ENCODE peak calls at places on chromosomes 2 and 18, in six cellular contexts. One of them, this sample, is unnamed.

GRCh38 chr2:1862881-1863280 is 118.6 kb upstream of the PXDN start:
- DNase-seq in A549: no peak
- DNase-seq in body of pancreas: no peak
- DNase-seq in uterus: no peak
- DNase-seq in adrenal gland: no peak
- DNase-seq in breast epithelium: no peak
- DNase-seq in this sample: no peak

GRCh38 chr18:65523461-65523860 is 227.4 kb upstream of the CDH7 start:
- DNase-seq in A549: no peak
- DNase-seq in body of pancreas: no peak
- DNase-seq in uterus: no peak
- DNase-seq in adrenal gland: no peak
- DNase-seq in breast epithelium: no peak
- DNase-seq in this sample: no peak

GRCh38 chr2:135630488-135630887 is 99.2 kb downstream of the R3HDM1 start:
- DNase-seq in A549: no peak
- DNase-seq in body of pancreas: no peak
- DNase-seq in uterus: no peak
- DNase-seq in adrenal gland: no peak
- DNase-seq in breast epithelium: no peak
- DNase-seq in this sample: no peak

GRCh38 chr2:238567996-238568395 is 141.3 kb downstream of the ASB1 start:
- DNase-seq in A549: no peak
- DNase-seq in body of pancreas: no peak
- DNase-seq in uterus: no peak
- DNase-seq in adrenal gland: no peak
- DNase-seq in breast epithelium: no peak
- DNase-seq in this sample: no peak

GRCh38 chr2:203623104-203623503 is 83.3 kb upstream of the CD28 start:
- DNase-seq in A549: peak
- DNase-seq in body of pancreas: no peak
- DNase-seq in uterus: no peak
- DNase-seq in adrenal gland: no peak
- DNase-seq in breast epithelium: no peak
- DNase-seq in this sample: no peak

GRCh38 chr2:220871909-220872308 is 700.2 kb downstream of the EPHA4 start:
- DNase-seq in A549: no peak
- DNase-seq in body of pancreas: no peak
- DNase-seq in uterus: no peak
- DNase-seq in adrenal gland: no peak
- DNase-seq in breast epithelium: no peak
- DNase-seq in this sample: no peak

GRCh38 chr2:98692090-98692991 is 38.6 kb downstream of the MGAT4A start:
- DNase-seq in A549: no peak
- DNase-seq in body of pancreas: no peak
- DNase-seq in uterus: no peak
- DNase-seq in adrenal gland: no peak
- DNase-seq in breast epithelium: no peak
- DNase-seq in this sample: no peak

GRCh38 chr2:235116885-235117492 is 165.2 kb downstream of the SH3BP4 start:
- DNase-seq in A549: peak
- DNase-seq in body of pancreas: no peak
- DNase-seq in uterus: no peak
- DNase-seq in adrenal gland: no peak
- DNase-seq in breast epithelium: no peak
- DNase-seq in this sample: no peak

GRCh38 chr2:144359684-144360083 is 160.2 kb downstream of the ZEB2 start:
- DNase-seq in A549: no peak
- DNase-seq in body of pancreas: no peak
- DNase-seq in uterus: no peak
- DNase-seq in adrenal gland: no peak
- DNase-seq in breast epithelium: no peak
- DNase-seq in this sample: no peak

GRCh38 chr2:144268036-144268678 is 251.8 kb downstream of the ZEB2 start:
- DNase-seq in A549: no peak
- DNase-seq in body of pancreas: no peak
- DNase-seq in uterus: no peak
- DNase-seq in adrenal gland: no peak
- DNase-seq in breast epithelium: no peak
- DNase-seq in this sample: no peak

GRCh38 chr18:9835796-9836195 is 50.0 kb upstream of the TXNDC2 start:
- DNase-seq in A549: no peak
- DNase-seq in body of pancreas: no peak
- DNase-seq in uterus: no peak
- DNase-seq in adrenal gland: no peak
- DNase-seq in breast epithelium: no peak
- DNase-seq in this sample: no peak

GRCh38 chr2:158179660-158180059 is 78.0 kb downstream of the UPP2 start:
- DNase-seq in A549: peak
- DNase-seq in body of pancreas: no peak
- DNase-seq in uterus: no peak
- DNase-seq in adrenal gland: no peak
- DNase-seq in breast epithelium: no peak
- DNase-seq in this sample: no peak

GRCh38 chr2:221283896-221284295 is 288.2 kb downstream of the EPHA4 start:
- DNase-seq in A549: no peak
- DNase-seq in body of pancreas: no peak
- DNase-seq in uterus: no peak
- DNase-seq in adrenal gland: no peak
- DNase-seq in breast epithelium: no peak
- DNase-seq in this sample: no peak

GRCh38 chr2:27661371-27661770 is 2.0 kb downstream of the SUPT7L start:
- DNase-seq in A549: no peak
- DNase-seq in body of pancreas: no peak
- DNase-seq in uterus: no peak
- DNase-seq in adrenal gland: no peak
- DNase-seq in breast epithelium: no peak
- DNase-seq in this sample: no peak

GRCh38 chr2:104425850-104426581 is 427.9 kb upstream of the POU3F3 start:
- DNase-seq in A549: peak
- DNase-seq in body of pancreas: no peak
- DNase-seq in uterus: no peak
- DNase-seq in adrenal gland: no peak
- DNase-seq in breast epithelium: no peak
- DNase-seq in this sample: no peak

GRCh38 chr2:43943323-43943722 is 52.5 kb downstream of the LRPPRC start:
- DNase-seq in A549: no peak
- DNase-seq in body of pancreas: no peak
- DNase-seq in uterus: no peak
- DNase-seq in adrenal gland: no peak
- DNase-seq in breast epithelium: no peak
- DNase-seq in this sample: no peak

GRCh38 chr18:74950479-74950878 is 258.5 kb downstream of the PTGR3 start:
- DNase-seq in A549: no peak
- DNase-seq in body of pancreas: no peak
- DNase-seq in uterus: no peak
- DNase-seq in adrenal gland: no peak
- DNase-seq in breast epithelium: no peak
- DNase-seq in this sample: no peak

GRCh38 chr2:219766658-219767057 is 139.2 kb downstream of the SLC4A3 start:
- DNase-seq in A549: no peak
- DNase-seq in body of pancreas: no peak
- DNase-seq in uterus: no peak
- DNase-seq in adrenal gland: no peak
- DNase-seq in breast epithelium: no peak
- DNase-seq in this sample: no peak

GRCh38 chr2:105649534-105649933 is 95.2 kb upstream of the NCK2 start:
- DNase-seq in A549: no peak
- DNase-seq in body of pancreas: no peak
- DNase-seq in uterus: no peak
- DNase-seq in adrenal gland: no peak
- DNase-seq in breast epithelium: no peak
- DNase-seq in this sample: no peak

GRCh38 chr2:232568161-232568560 is 17.7 kb downstream of the EIF4E2 start:
- DNase-seq in A549: peak
- DNase-seq in body of pancreas: no peak
- DNase-seq in uterus: no peak
- DNase-seq in adrenal gland: no peak
- DNase-seq in breast epithelium: no peak
- DNase-seq in this sample: no peak

DNA sequence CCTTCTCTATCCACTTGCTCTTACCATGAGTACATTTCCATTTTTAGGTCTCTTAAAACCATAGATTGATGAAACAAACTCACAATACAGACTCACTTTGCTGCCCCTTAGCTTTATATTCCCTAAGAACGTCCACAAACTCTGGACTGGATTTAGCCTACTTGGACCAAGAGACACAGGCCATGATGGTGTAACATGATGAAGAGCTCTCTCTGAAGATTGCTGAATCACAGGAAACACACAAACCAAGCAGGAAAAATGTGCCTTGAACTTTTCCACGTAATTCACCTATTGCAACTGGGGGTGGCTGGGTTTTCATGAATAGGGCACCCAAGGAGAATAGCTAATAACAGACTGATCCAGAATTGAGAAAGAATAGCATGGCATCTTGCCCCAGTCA is 201.7 kb upstream of the RBBP8 start:
- DNase-seq in A549: no peak
- DNase-seq in body of pancreas: no peak
- DNase-seq in uterus: no peak
- DNase-seq in adrenal gland: no peak
- DNase-seq in breast epithelium: no peak
- DNase-seq in this sample: no peak
- TF ChIP-seq CTCF in A549: no peak
- TF ChIP-seq CTCF in body of pancreas: no peak
- TF ChIP-seq CTCF in uterus: no peak
- TF ChIP-seq CTCF in adrenal gland: no peak
- TF ChIP-seq CTCF in breast epithelium: no peak
- TF ChIP-seq CTCF in this sample: no peak

DNA sequence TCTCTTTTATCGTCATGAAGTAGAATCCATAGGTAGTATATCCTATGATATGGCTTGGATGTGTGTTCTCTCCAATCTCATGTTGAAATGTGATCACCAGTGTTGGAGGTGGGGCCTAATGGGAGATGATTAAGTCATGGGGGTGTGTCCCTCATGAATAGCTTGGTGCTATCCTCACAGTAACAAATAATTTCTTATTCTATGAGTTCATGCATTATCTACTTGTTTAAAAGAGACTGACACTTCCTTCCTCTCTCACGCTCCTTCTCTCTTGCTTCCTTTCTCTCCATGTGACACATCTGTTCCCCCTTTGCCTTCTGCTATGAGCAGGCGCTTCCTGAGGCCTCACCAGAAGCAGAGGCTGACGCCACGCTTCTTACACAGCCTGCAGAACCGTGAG is 165.6 kb downstream of the MREG start:
- DNase-seq in A549: no peak
- DNase-seq in body of pancreas: no peak
- DNase-seq in uterus: no peak
- DNase-seq in adrenal gland: no peak
- DNase-seq in breast epithelium: no peak
- DNase-seq in this sample: no peak
- TF ChIP-seq POLR2A in A549: no peak
- TF ChIP-seq POLR2A in body of pancreas: no peak
- TF ChIP-seq POLR2A in uterus: no peak
- TF ChIP-seq POLR2A in adrenal gland: no peak
- TF ChIP-seq POLR2A in breast epithelium: no peak
- TF ChIP-seq POLR2A in this sample: no peak

DNA sequence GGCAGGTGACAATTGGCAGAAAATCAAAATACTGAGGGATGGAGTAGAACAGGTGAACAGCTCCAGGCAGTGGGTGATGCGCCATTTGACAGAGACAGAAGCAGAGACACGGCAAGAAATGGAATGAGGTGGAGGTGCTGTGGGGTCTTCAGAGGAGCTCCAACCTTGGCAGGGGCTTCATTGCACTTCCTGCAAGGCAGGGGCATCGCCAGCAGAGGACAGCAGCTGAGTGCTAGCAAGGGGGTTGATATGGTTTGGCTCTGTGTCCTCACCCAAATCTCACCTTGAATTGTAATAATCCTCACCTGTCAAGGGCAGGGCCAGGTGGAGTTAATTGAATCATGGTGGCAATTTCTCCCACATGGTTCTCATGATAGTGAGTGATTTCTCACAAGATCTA is 42.8 kb downstream of the CCDC68 start:
- DNase-seq in A549: no peak
- DNase-seq in body of pancreas: no peak
- DNase-seq in uterus: no peak
- DNase-seq in adrenal gland: no peak
- DNase-seq in breast epithelium: no peak
- DNase-seq in this sample: no peak
- TF ChIP-seq CTCF in A549: no peak
- TF ChIP-seq CTCF in body of pancreas: no peak
- TF ChIP-seq CTCF in uterus: no peak
- TF ChIP-seq CTCF in adrenal gland: no peak
- TF ChIP-seq CTCF in breast epithelium: no peak
- TF ChIP-seq CTCF in this sample: no peak

GRCh38 chr2:88811238-88811637 is 119.8 kb downstream of the RPIA start:
- DNase-seq in A549: no peak
- DNase-seq in body of pancreas: no peak
- DNase-seq in uterus: no peak
- DNase-seq in adrenal gland: no peak
- DNase-seq in breast epithelium: no peak
- DNase-seq in this sample: no peak
- TF ChIP-seq POLR2A in A549: no peak
- TF ChIP-seq POLR2A in body of pancreas: no peak
- TF ChIP-seq POLR2A in uterus: no peak
- TF ChIP-seq POLR2A in adrenal gland: no peak
- TF ChIP-seq POLR2A in breast epithelium: no peak
- TF ChIP-seq POLR2A in this sample: no peak

GRCh38 chr2:6866239-6866745 is 585 bp upstream of the CMPK2 start:
- DNase-seq in A549: peak
- DNase-seq in body of pancreas: peak
- DNase-seq in uterus: peak
- DNase-seq in adrenal gland: peak
- DNase-seq in breast epithelium: no peak
- DNase-seq in this sample: no peak
- TF ChIP-seq CTCF in A549: peak
- TF ChIP-seq CTCF in body of pancreas: peak
- TF ChIP-seq CTCF in uterus: peak
- TF ChIP-seq CTCF in adrenal gland: peak
- TF ChIP-seq CTCF in breast epithelium: no peak
- TF ChIP-seq CTCF in this sample: no peak